ENCODE peak calls at places on chromosomes 1 and 21, in five cellular contexts. H, B, O, I and K are unnamed samples.

GRCh38 chr1:56266355-56266754 is 313.0 kb downstream of the PLPP3 start:
- DNase-seq in H (no peak), B (no peak), O (no peak), I (no peak), K (no peak)

GRCh38 chr1:56904706-56905105 is 50.1 kb downstream of the C8A start:
- DNase-seq in H (no peak), B (no peak), O (no peak), I (no peak), K (no peak)

GRCh38 chr1:213123532-213123931 is 72.5 kb downstream of the RPS6KC1 start:
- DNase-seq in H (no peak), B (no peak), O (no peak), I (no peak), K (no peak)

GRCh38 chr1:82565546-82565945 is 764.8 kb downstream of the ADGRL2 start:
- DNase-seq in H (no peak), B (no peak), O (no peak), I (no peak), K (no peak)

GRCh38 chr1:15122331-15122730 is 31.2 kb upstream of the TMEM51 start:
- DNase-seq in H (no peak), B (no peak), O (no peak), I (no peak), K (no peak)

GRCh38 chr1:51638350-51638749 is 21.5 kb downstream of the OSBPL9 start:
- DNase-seq in H (no peak), B (no peak), O (no peak), I (no peak), K (no peak)

GRCh38 chr1:56803561-56804156 is 15.5 kb downstream of the FYB2 start:
- DNase-seq in H (peak), B (no peak), O (peak), I (no peak), K (peak)

GRCh38 chr1:238960071-238960470 is 426.3 kb upstream of the CHRM3 start:
- DNase-seq in H (no peak), B (no peak), O (no peak), I (no peak), K (no peak)

GRCh38 chr1:231683439-231684165 is 57.0 kb downstream of the DISC1 start:
- DNase-seq in H (no peak), B (no peak), O (no peak), I (no peak), K (no peak)

GRCh38 chr1:41496080-41497055 is 11.9 kb upstream of the EDN2 start:
- DNase-seq in H (peak), B (peak), O (peak), I (peak), K (peak)

GRCh38 chr21:17660449-17660848 is 47.7 kb upstream of the BTG3 start:
- DNase-seq in H (no peak), B (no peak), O (no peak), I (no peak), K (no peak)

GRCh38 chr1:214439352-214440119 is 111.9 kb downstream of the PTPN14 start:
- DNase-seq in H (peak), B (no peak), O (no peak), I (no peak), K (peak)

GRCh38 chr1:224065455-224065854 is 48.5 kb upstream of the FBXO28 start:
- DNase-seq in H (peak), B (no peak), O (no peak), I (no peak), K (peak)

GRCh38 chr1:184840596-184840995 is 85.9 kb upstream of the EDEM3 start:
- DNase-seq in H (no peak), B (no peak), O (no peak), I (no peak), K (no peak)

GRCh38 chr21:28547795-28548194 is 444.9 kb downstream of the LTN1 start:
- DNase-seq in H (no peak), B (no peak), O (no peak), I (no peak), K (no peak)

GRCh38 chr1:214004014-214004413 is 16.2 kb downstream of the PROX1 start:
- DNase-seq in H (no peak), B (no peak), O (no peak), I (peak), K (no peak)

GRCh38 chr1:238458924-238459323 is 568.2 kb upstream of the ZP4 start:
- DNase-seq in H (no peak), B (no peak), O (no peak), I (no peak), K (no peak)

GRCh38 chr1:170562644-170563338 is 30.8 kb downstream of the GORAB start:
- DNase-seq in H (no peak), B (peak), O (peak), I (no peak), K (no peak)

GRCh38 chr1:54850737-54851136 is 36.3 kb downstream of the DHCR24 start:
- DNase-seq in H (no peak), B (no peak), O (no peak), I (no peak), K (no peak)

GRCh38 chr1:153953859-153954365 is 4.5 kb downstream of the CRTC2 start:
- DNase-seq in H (no peak), B (no peak), O (no peak), I (no peak), K (no peak)

GRCh38 chr1:213474054-213474453 is 423.0 kb downstream of the RPS6KC1 start:
- DNase-seq in H (no peak), B (no peak), O (no peak), I (peak), K (no peak)

GRCh38 chr1:188499690-188500089 is 1670.9 kb downstream of the PLA2G4A start:
- DNase-seq in H (no peak), B (no peak), O (no peak), I (no peak), K (no peak)

GRCh38 chr1:7580923-7581753 is 190.0 kb upstream of the VAMP3 start:
- DNase-seq in H (no peak), B (no peak), O (no peak), I (no peak), K (no peak)

GRCh38 chr1:7885513-7886298 is 32.8 kb upstream of the UTS2 start:
- DNase-seq in H (peak), B (peak), O (peak), I (no peak), K (peak)

GRCh38 chr1:219324629-219325367 is 151.1 kb downstream of the LYPLAL1 start:
- DNase-seq in H (no peak), B (no peak), O (no peak), I (no peak), K (no peak)

GRCh38 chr1:20848162-20848561 is 61.1 kb upstream of the HP1BP3 start:
- DNase-seq in H (no peak), B (no peak), O (no peak), I (no peak), K (no peak)

GRCh38 chr1:178470411-178470960 is 26.3 kb downstream of the CLEC20A start:
- DNase-seq in H (peak), B (no peak), O (no peak), I (no peak), K (no peak)

GRCh38 chr1:10916311-10916710 is 96.1 kb upstream of the TARDBP start:
- DNase-seq in H (no peak), B (no peak), O (no peak), I (no peak), K (no peak)

GRCh38 chr1:44820945-44821715 is 12.8 kb downstream of the BTBD19 start:
- DNase-seq in H (no peak), B (no peak), O (no peak), I (no peak), K (no peak)

GRCh38 chr1:211726467-211726866 is 51.0 kb upstream of the NEK2 start:
- DNase-seq in H (no peak), B (no peak), O (no peak), I (no peak), K (no peak)

GRCh38 chr1:164695956-164696665 is 137.1 kb downstream of the PBX1 start:
- DNase-seq in H (no peak), B (no peak), O (no peak), I (no peak), K (no peak)

GRCh38 chr1:66526036-66526435 is 7.9 kb upstream of the SGIP1 start:
- DNase-seq in H (no peak), B (no peak), O (no peak), I (no peak), K (no peak)

GRCh38 chr21:30168086-30168485 is 1.5 kb upstream of the CLDN17 start:
- DNase-seq in H (no peak), B (no peak), O (no peak), I (no peak), K (no peak)

GRCh38 chr1:22875240-22875639 is 97.4 kb downstream of the LACTBL1 start:
- DNase-seq in H (no peak), B (no peak), O (no peak), I (no peak), K (no peak)

GRCh38 chr1:46520063-46520911 is 30.7 kb downstream of the DMBX1 start:
- DNase-seq in H (no peak), B (no peak), O (peak), I (no peak), K (no peak)

GRCh38 chr1:87180682-87181081 is 148.0 kb upstream of the LMO4 start:
- DNase-seq in H (no peak), B (no peak), O (no peak), I (no peak), K (no peak)

GRCh38 chr1:19325368-19325957 is 13.3 kb downstream of the SLC66A1 start:
- DNase-seq in H (no peak), B (no peak), O (peak), I (no peak), K (no peak)

GRCh38 chr21:38853421-38853919 is 47.7 kb downstream of the ETS2 start:
- DNase-seq in H (no peak), B (no peak), O (no peak), I (peak), K (peak)

GRCh38 chr1:207319207-207319606 is 2.3 kb upstream of the CD55 start:
- DNase-seq in H (no peak), B (no peak), O (no peak), I (no peak), K (no peak)

GRCh38 chr1:207323425-207323976 is 2.0 kb downstream of the CD55 start:
- DNase-seq in H (no peak), B (no peak), O (no peak), I (no peak), K (no peak)

GRCh38 chr1:207321045-207321789 is at the start of gene CD55:
- DNase-seq in H (peak), B (peak), O (peak), I (peak), K (peak)

GRCh38 chr1:207318072-207318619 is 3.3 kb upstream of the CD55 start:
- DNase-seq in H (no peak), B (no peak), O (no peak), I (no peak), K (no peak)

GRCh38 chr1:207321790-207322530 is 482 bp downstream of the CD55 start:
- DNase-seq in H (no peak), B (no peak), O (no peak), I (no peak), K (no peak)
- TF ChIP-seq EP300 in H (no peak), B (no peak), O (no peak), I (no peak), K (no peak)

GRCh38 chr1:234998174-234998741 is 130.4 kb downstream of the TOMM20 start:
- DNase-seq in H (peak), B (no peak), O (no peak), I (no peak), K (peak)

GRCh38 chr1:234996245-234996757 is 132.3 kb downstream of the TOMM20 start:
- DNase-seq in H (no peak), B (no peak), O (no peak), I (no peak), K (no peak)

GRCh38 chr1:234999513-234999940 is 129.1 kb downstream of the TOMM20 start:
- DNase-seq in H (no peak), B (no peak), O (no peak), I (no peak), K (no peak)

GRCh38 chr1:234994411-234995295 is 134.0 kb downstream of the TOMM20 start:
- DNase-seq in H (no peak), B (no peak), O (no peak), I (no peak), K (no peak)

GRCh38 chr1:234997201-234998173 is 131.2 kb downstream of the TOMM20 start:
- DNase-seq in H (peak), B (no peak), O (no peak), I (peak), K (peak)
- TF ChIP-seq POLR2AphosphoS5 in H (peak), B (no peak), O (no peak), I (peak), K (peak)

GRCh38 chr21:45588861-45589491 is 46.7 kb upstream of the SLC19A1 start:
- DNase-seq in H (no peak), B (no peak), O (no peak), I (no peak), K (no peak)

GRCh38 chr21:45590246-45590725 is 48.0 kb upstream of the SLC19A1 start:
- DNase-seq in H (peak), B (peak), O (peak), I (no peak), K (peak)

GRCh38 chr21:45588086-45588825 is 46.0 kb upstream of the SLC19A1 start:
- DNase-seq in H (no peak), B (no peak), O (no peak), I (no peak), K (no peak)

GRCh38 chr21:45590726-45591618 is 48.7 kb upstream of the SLC19A1 start:
- DNase-seq in H (peak), B (no peak), O (peak), I (no peak), K (no peak)

GRCh38 chr21:45589686-45590245 is 47.5 kb upstream of the SLC19A1 start:
- DNase-seq in H (no peak), B (no peak), O (no peak), I (no peak), K (peak)
- TF ChIP-seq EP300 in H (no peak), B (no peak), O (no peak), I (no peak), K (no peak)

GRCh38 chr1:155325596-155325893 is 4.9 kb downstream of the RUSC1 start:
- DNase-seq in H (no peak), B (no peak), O (no peak), I (no peak), K (no peak)

GRCh38 chr1:155323729-155324040 is 3.0 kb downstream of the RUSC1 start:
- DNase-seq in H (peak), B (peak), O (peak), I (peak), K (peak)

GRCh38 chr1:155324041-155324716 is 3.5 kb downstream of the RUSC1 start:
- DNase-seq in H (peak), B (peak), O (peak), I (peak), K (peak)

GRCh38 chr1:155326020-155326526 is 5.4 kb downstream of the RUSC1 start:
- DNase-seq in H (no peak), B (no peak), O (no peak), I (no peak), K (no peak)

GRCh38 chr1:155324717-155325595 is 4.3 kb downstream of the RUSC1 start:
- DNase-seq in H (peak), B (peak), O (peak), I (no peak), K (peak)
- TF ChIP-seq POLR2AphosphoS5 in H (no peak), B (no peak), O (no peak), I (no peak), K (no peak)